ENCODE peak calls at places on chromosomes 12 and 14, in five cellular contexts. One of them, this sample, is unnamed.

GRCh38 chr14:23324993-23325392 is 3.7 kb downstream of the PABPN1 start:
- DNase-seq in B cell: no peak
- DNase-seq in CD8-positive, alpha-beta memory T cell: no peak
- DNase-seq in HEK293T: no peak
- DNase-seq in stimulated activated CD8-positive, alpha-beta memory T cell treated with anti-CD3 and anti-CD28 coated beads, Interleukin-7, amount 100 ng/mL, for 1 hour: no peak
- DNase-seq in this sample: no peak

GRCh38 chr12:19002192-19002591 is 127.3 kb upstream of the PLEKHA5 start:
- DNase-seq in B cell: no peak
- DNase-seq in HEK293T: no peak
- DNase-seq in CD8-positive, alpha-beta memory T cell: no peak
- DNase-seq in stimulated activated CD8-positive, alpha-beta memory T cell treated with anti-CD3 and anti-CD28 coated beads, Interleukin-7, amount 100 ng/mL, for 1 hour: no peak
- DNase-seq in this sample: peak

GRCh38 chr14:23864252-23864651 is 89.3 kb upstream of the DHRS4 start:
- DNase-seq in HEK293T: no peak
- DNase-seq in CD8-positive, alpha-beta memory T cell: no peak
- DNase-seq in stimulated activated CD8-positive, alpha-beta memory T cell treated with anti-CD3 and anti-CD28 coated beads, Interleukin-7, amount 100 ng/mL, for 1 hour: no peak
- DNase-seq in B cell: no peak
- DNase-seq in this sample: no peak

GRCh38 chr14:89501381-89501780 is 84.3 kb upstream of the FOXN3 start:
- DNase-seq in HEK293T: no peak
- DNase-seq in stimulated activated CD8-positive, alpha-beta memory T cell treated with anti-CD3 and anti-CD28 coated beads, Interleukin-7, amount 100 ng/mL, for 1 hour: no peak
- DNase-seq in B cell: no peak
- DNase-seq in CD8-positive, alpha-beta memory T cell: no peak
- DNase-seq in this sample: no peak

GRCh38 chr12:119176267-119177055 is 2.3 kb upstream of the HSPB8 start:
- DNase-seq in CD8-positive, alpha-beta memory T cell: no peak
- DNase-seq in B cell: no peak
- DNase-seq in HEK293T: peak
- DNase-seq in stimulated activated CD8-positive, alpha-beta memory T cell treated with anti-CD3 and anti-CD28 coated beads, Interleukin-7, amount 100 ng/mL, for 1 hour: no peak
- DNase-seq in this sample: peak

GRCh38 chr12:29638528-29638927 is 141.0 kb upstream of the OVCH1 start:
- DNase-seq in B cell: no peak
- DNase-seq in HEK293T: no peak
- DNase-seq in stimulated activated CD8-positive, alpha-beta memory T cell treated with anti-CD3 and anti-CD28 coated beads, Interleukin-7, amount 100 ng/mL, for 1 hour: no peak
- DNase-seq in CD8-positive, alpha-beta memory T cell: no peak
- DNase-seq in this sample: no peak

GRCh38 chr12:47797432-47797831 is 22.3 kb downstream of the HDAC7 start:
- DNase-seq in HEK293T: peak
- DNase-seq in stimulated activated CD8-positive, alpha-beta memory T cell treated with anti-CD3 and anti-CD28 coated beads, Interleukin-7, amount 100 ng/mL, for 1 hour: no peak
- DNase-seq in CD8-positive, alpha-beta memory T cell: peak
- DNase-seq in B cell: peak
- DNase-seq in this sample: no peak

GRCh38 chr12:65682145-65682544 is 142.1 kb upstream of the HMGA2 start:
- DNase-seq in B cell: no peak
- DNase-seq in stimulated activated CD8-positive, alpha-beta memory T cell treated with anti-CD3 and anti-CD28 coated beads, Interleukin-7, amount 100 ng/mL, for 1 hour: no peak
- DNase-seq in CD8-positive, alpha-beta memory T cell: no peak
- DNase-seq in HEK293T: no peak
- DNase-seq in this sample: no peak

GRCh38 chr12:32309811-32310755 is 89.3 kb upstream of the FGD4 start:
- DNase-seq in stimulated activated CD8-positive, alpha-beta memory T cell treated with anti-CD3 and anti-CD28 coated beads, Interleukin-7, amount 100 ng/mL, for 1 hour: no peak
- DNase-seq in HEK293T: no peak
- DNase-seq in CD8-positive, alpha-beta memory T cell: no peak
- DNase-seq in B cell: no peak
- DNase-seq in this sample: peak

GRCh38 chr14:103073876-103074698 is 9.9 kb upstream of the LBHD2 start:
- DNase-seq in stimulated activated CD8-positive, alpha-beta memory T cell treated with anti-CD3 and anti-CD28 coated beads, Interleukin-7, amount 100 ng/mL, for 1 hour: no peak
- DNase-seq in B cell: no peak
- DNase-seq in CD8-positive, alpha-beta memory T cell: no peak
- DNase-seq in HEK293T: no peak
- DNase-seq in this sample: peak

GRCh38 chr12:56590237-56590830 is 39.8 kb downstream of the BAZ2A start:
- DNase-seq in HEK293T: peak
- DNase-seq in stimulated activated CD8-positive, alpha-beta memory T cell treated with anti-CD3 and anti-CD28 coated beads, Interleukin-7, amount 100 ng/mL, for 1 hour: no peak
- DNase-seq in B cell: no peak
- DNase-seq in CD8-positive, alpha-beta memory T cell: no peak
- DNase-seq in this sample: peak

GRCh38 chr12:54195736-54196347 is 7.1 kb upstream of the SMUG1 start:
- DNase-seq in stimulated activated CD8-positive, alpha-beta memory T cell treated with anti-CD3 and anti-CD28 coated beads, Interleukin-7, amount 100 ng/mL, for 1 hour: no peak
- DNase-seq in CD8-positive, alpha-beta memory T cell: no peak
- DNase-seq in B cell: no peak
- DNase-seq in HEK293T: peak
- DNase-seq in this sample: no peak

GRCh38 chr12:96236221-96236822 is 42.1 kb downstream of the ELK3 start:
- DNase-seq in CD8-positive, alpha-beta memory T cell: no peak
- DNase-seq in stimulated activated CD8-positive, alpha-beta memory T cell treated with anti-CD3 and anti-CD28 coated beads, Interleukin-7, amount 100 ng/mL, for 1 hour: no peak
- DNase-seq in B cell: no peak
- DNase-seq in HEK293T: no peak
- DNase-seq in this sample: no peak

GRCh38 chr14:93135399-93135798 is 19.7 kb upstream of the ITPK1 start:
- DNase-seq in CD8-positive, alpha-beta memory T cell: no peak
- DNase-seq in stimulated activated CD8-positive, alpha-beta memory T cell treated with anti-CD3 and anti-CD28 coated beads, Interleukin-7, amount 100 ng/mL, for 1 hour: no peak
- DNase-seq in HEK293T: no peak
- DNase-seq in B cell: no peak
- DNase-seq in this sample: peak

GRCh38 chr12:41967668-41968649 is 176.7 kb downstream of the GXYLT1 start:
- DNase-seq in B cell: no peak
- DNase-seq in CD8-positive, alpha-beta memory T cell: no peak
- DNase-seq in stimulated activated CD8-positive, alpha-beta memory T cell treated with anti-CD3 and anti-CD28 coated beads, Interleukin-7, amount 100 ng/mL, for 1 hour: no peak
- DNase-seq in HEK293T: peak
- DNase-seq in this sample: peak

This sample was measured in renal cortical epithelial cell.